ENCODE peak calls at places on chromosomes 13 and 19, in eight cellular contexts. R is activated T-helper 1 cell treated with anti-CD3 and anti-CD28 coated beads, Interleukin-2, amount 50 U/mL, for 16 hours; Z is activated CD4-positive, alpha-beta T cell treated with anti-CD3 and anti-CD28 coated beads for 1 hour; C is ureter; E is anterior cingulate cortex; V is fibroblast of the conjunctiva; J is head of caudate nucleus; N is hippocampal formation. T is an unnamed sample.

GRCh38 chr13:52447815-52448552 is 2.5 kb downstream of the VPS36 start:
- DNase-seq in N (no peak), E (no peak), R (no peak), V (no peak), C (no peak), J (no peak), Z (no peak), T (no peak)

GRCh38 chr13:74026753-74027152 is 107.5 kb downstream of the KLF12 start:
- DNase-seq in R (peak), C (peak), J (no peak), Z (peak), E (no peak), N (no peak), V (no peak), T (no peak)

GRCh38 chr13:75749407-75749806 is 113.3 kb downstream of the LMO7 start:
- DNase-seq in J (no peak), Z (no peak), V (no peak), N (no peak), E (no peak), C (no peak), R (no peak), T (no peak)

GRCh38 chr19:30214651-30215051 is 157.5 kb upstream of the ZNF536 start:
- DNase-seq in Z (no peak), J (no peak), R (no peak), C (peak), N (no peak), E (no peak), V (no peak), T (no peak)

GRCh38 chr19:5600797-5601196 is 21.8 kb downstream of the SAFB2 start:
- DNase-seq in J (no peak), Z (no peak), R (no peak), C (no peak), V (no peak), E (no peak), N (no peak), T (no peak)

GRCh38 chr19:18700501-18701249 is 17.2 kb downstream of the CRTC1 start:
- DNase-seq in R (peak), E (peak), N (peak), Z (peak), V (no peak), J (peak), C (peak), T (no peak)

GRCh38 chr19:1098177-1099051 is 3.2 kb upstream of the POLR2E start:
- DNase-seq in E (no peak), V (no peak), J (no peak), N (no peak), Z (no peak), C (no peak), R (no peak), T (no peak)

GRCh38 chr19:1313695-1314613 is 28.3 kb downstream of the EFNA2 start:
- DNase-seq in Z (no peak), N (no peak), J (no peak), V (no peak), E (no peak), C (no peak), R (no peak), T (no peak)

GRCh38 chr19:44626067-44626624 is 12.8 kb downstream of the IGSF23 start:
- DNase-seq in Z (no peak), V (peak), C (no peak), J (no peak), R (no peak), N (no peak), E (no peak), T (no peak)

GRCh38 chr13:25231537-25231936 is 55.8 kb downstream of the MTMR6 start:
- DNase-seq in C (no peak), E (no peak), R (no peak), Z (no peak), J (no peak), N (no peak), V (no peak), T (no peak)

GRCh38 chr13:23453132-23453531 is 19.6 kb upstream of the SACS start:
- DNase-seq in R (no peak), C (no peak), Z (no peak), N (no peak), J (no peak), V (no peak), E (no peak), T (no peak)

GRCh38 chr19:35963514-35963913 is 27.3 kb downstream of the LRFN3 start:
- DNase-seq in V (peak), N (no peak), C (no peak), R (no peak), E (no peak), J (no peak), Z (no peak), T (no peak)

GRCh38 chr19:18156841-18157464 is 4.0 kb downstream of the PIK3R2 start:
- DNase-seq in N (peak), V (peak), R (no peak), J (peak), E (peak), C (peak), Z (no peak), T (peak)

GRCh38 chr13:79654520-79654919 is 173.6 kb downstream of the NDFIP2 start:
- DNase-seq in Z (no peak), E (no peak), V (no peak), J (no peak), N (no peak), R (no peak), C (no peak), T (no peak)

GRCh38 chr19:950352-951066 is 24.7 kb downstream of the ARID3A start:
- DNase-seq in E (no peak), R (no peak), J (no peak), N (no peak), Z (no peak), C (no peak), V (no peak), T (no peak)

GRCh38 chr13:34708914-34709313 is 233.2 kb upstream of the NBEA start:
- DNase-seq in V (no peak), C (no peak), R (no peak), N (no peak), E (no peak), Z (no peak), J (no peak), T (no peak)

T was measured in globus pallidus.